ENCODE peak calls at places on chromosomes 3 and 15, in seven cellular contexts. H, A, K, U, W, F and M are unnamed samples.

GRCh38 chr3:63354160-63354559 is 76.1 kb downstream of the SYNPR start:
- DNase-seq in W (no peak), H (no peak), K (no peak), A (no peak), U (peak), F (no peak), M (no peak)

GRCh38 chr3:123511084-123511483 is 62.2 kb upstream of the ADCY5 start:
- DNase-seq in F (no peak), A (no peak), K (no peak), W (no peak), H (no peak), U (no peak), M (no peak)

GRCh38 chr3:52277071-52277964 is 1.1 kb downstream of the WDR82 start:
- DNase-seq in W (peak), A (peak), H (peak), F (peak), U (peak), K (peak), M (peak)

GRCh38 chr3:24680214-24680967 is 185.7 kb upstream of the THRB start:
- DNase-seq in H (no peak), K (no peak), A (peak), U (peak), F (peak), W (no peak), M (peak)

GRCh38 chr15:48861813-48862431 is 16.0 kb upstream of the EID1 start:
- DNase-seq in K (no peak), W (peak), H (peak), U (peak), A (peak), F (peak), M (peak)

GRCh38 chr3:147572970-147573340 is 163.8 kb downstream of the ZIC1 start:
- DNase-seq in A (no peak), U (peak), K (no peak), H (no peak), F (no peak), W (no peak), M (no peak)

GRCh38 chr3:28575100-28575747 is 226.6 kb upstream of the AZI2 start:
- DNase-seq in W (no peak), U (no peak), K (no peak), H (no peak), A (no peak), F (no peak), M (peak)

GRCh38 chr3:72449551-72449950 is 398.7 kb downstream of the SHQ1 start:
- DNase-seq in U (no peak), F (no peak), H (peak), K (no peak), A (no peak), W (no peak), M (no peak)

GRCh38 chr3:59001675-59002074 is 48.1 kb downstream of the CFAP20DC start:
- DNase-seq in F (no peak), H (no peak), W (no peak), U (no peak), A (no peak), K (no peak), M (peak)

GRCh38 chr3:52221563-52222318 is 3.7 kb downstream of the TLR9 start:
- DNase-seq in W (no peak), U (no peak), A (peak), F (peak), H (no peak), K (no peak), M (no peak)

GRCh38 chr3:60101628-60102027 is 1051.8 kb upstream of the CFAP20DC start:
- DNase-seq in F (no peak), A (no peak), U (no peak), K (no peak), H (no peak), W (no peak), M (no peak)

GRCh38 chr3:28077566-28077965 is 163.9 kb upstream of the CMC1 start:
- DNase-seq in A (no peak), H (no peak), U (peak), K (no peak), F (no peak), W (no peak), M (peak)

GRCh38 chr15:40090774-40091455 is 17.8 kb downstream of the BMF start:
- DNase-seq in K (no peak), H (no peak), A (no peak), W (no peak), F (no peak), U (no peak), M (no peak)

GRCh38 chr3:35965908-35966307 is 326.6 kb downstream of the ARPP21 start:
- DNase-seq in H (peak), W (no peak), F (no peak), A (no peak), K (no peak), U (peak), M (peak)

GRCh38 chr3:66495633-66496032 is 5.2 kb downstream of the LRIG1 start:
- DNase-seq in U (no peak), F (no peak), A (no peak), W (no peak), H (no peak), K (no peak), M (no peak)

GRCh38 chr15:94232107-94232506 is 746 bp downstream of the MCTP2 start:
- DNase-seq in U (peak), H (no peak), F (no peak), W (no peak), K (no peak), A (no peak), M (no peak)

GRCh38 chr3:144687862-144688261 is 716.2 kb downstream of the DIPK2A start:
- DNase-seq in K (no peak), F (no peak), W (no peak), A (no peak), H (no peak), U (no peak), M (peak)

GRCh38 chr15:81030368-81030739 is 29.6 kb downstream of the TLNRD1 start:
- DNase-seq in A (no peak), F (no peak), H (no peak), K (no peak), W (no peak), U (no peak), M (no peak)

GRCh38 chr3:58292866-58293265 is 13.2 kb upstream of the RPP14 start:
- DNase-seq in A (no peak), H (no peak), F (no peak), U (no peak), K (no peak), W (no peak), M (no peak)

GRCh38 chr3:50406487-50406886 is 47.2 kb upstream of the TMEM115 start:
- DNase-seq in K (no peak), H (no peak), F (no peak), W (no peak), A (no peak), U (no peak), M (no peak)

GRCh38 chr3:78901544-78901943 is 866.3 kb downstream of the ROBO1 start:
- DNase-seq in K (no peak), A (no peak), W (no peak), U (no peak), F (no peak), H (no peak), M (no peak)

GRCh38 chr3:141240290-141241247 is 8.9 kb downstream of the PXYLP1 start:
- DNase-seq in H (peak), U (peak), F (no peak), A (no peak), K (no peak), W (no peak), M (no peak)

GRCh38 chr3:160893207-160893606 is 137.2 kb downstream of the PPM1L start:
- DNase-seq in K (no peak), A (no peak), U (no peak), F (no peak), H (no peak), W (no peak), M (no peak)

GRCh38 chr3:186790261-186790981 is 7.0 kb downstream of the EIF4A2 start:
- DNase-seq in U (peak), K (no peak), A (no peak), W (no peak), F (no peak), H (peak), M (peak)

GRCh38 chr3:52082951-52083350 is 26.6 kb upstream of the DUSP7 start:
- DNase-seq in U (no peak), K (no peak), W (no peak), H (no peak), A (no peak), F (no peak), M (no peak)

GRCh38 chr3:24100694-24101402 is 155.8 kb downstream of the NR1D2 start:
- DNase-seq in H (no peak), F (no peak), K (no peak), U (no peak), A (no peak), W (no peak), M (no peak)

GRCh38 chr3:164451083-164451910 is 627.0 kb downstream of the SI start:
- DNase-seq in K (no peak), A (no peak), W (no peak), U (no peak), F (no peak), H (no peak), M (no peak)

GRCh38 chr15:35624881-35625280 is 78.9 kb upstream of the DPH6 start:
- DNase-seq in F (no peak), U (peak), H (peak), W (no peak), A (no peak), K (no peak), M (no peak)

GRCh38 chr3:197504239-197505191 is 51.3 kb downstream of the BDH1 start:
- DNase-seq in H (no peak), W (no peak), U (no peak), F (no peak), A (no peak), K (no peak), M (peak)

GRCh38 chr3:122646146-122646988 is 34.3 kb upstream of the PARP14 start:
- DNase-seq in F (no peak), U (no peak), K (no peak), H (no peak), W (no peak), A (no peak), M (no peak)

GRCh38 chr3:28247286-28247685 is 5.9 kb downstream of the CMC1 start:
- DNase-seq in K (no peak), F (no peak), H (no peak), A (no peak), U (no peak), W (no peak), M (no peak)

GRCh38 chr3:71069797-71070196 is 513.7 kb downstream of the FOXP1 start:
- DNase-seq in W (peak), K (peak), A (peak), F (peak), H (no peak), U (peak), M (peak)

GRCh38 chr3:136353461-136353860 is 103.3 kb downstream of the PCCB start:
- DNase-seq in W (no peak), F (peak), H (no peak), U (no peak), K (no peak), A (no peak), M (no peak)

GRCh38 chr3:127422663-127423375 is 135.0 kb upstream of the PRR20G start:
- DNase-seq in K (no peak), H (no peak), U (no peak), W (no peak), F (no peak), A (no peak), M (no peak)

GRCh38 chr3:72086051-72086711 is 301.2 kb upstream of the PROK2 start:
- DNase-seq in H (no peak), U (no peak), F (no peak), A (no peak), K (no peak), W (no peak), M (no peak)

GRCh38 chr15:67850995-67851535 is 11.2 kb upstream of the RNU6-1 start:
- DNase-seq in K (no peak), A (no peak), H (no peak), F (no peak), W (no peak), U (peak), M (peak)

GRCh38 chr3:157127831-157128767 is 31.8 kb downstream of the CCNL1 start:
- DNase-seq in W (peak), F (peak), K (no peak), U (peak), H (peak), A (peak), M (peak)

GRCh38 chr3:156837130-156837529 is 11.0 kb downstream of the LEKR1 start:
- DNase-seq in A (no peak), H (peak), F (no peak), K (no peak), U (peak), W (no peak), M (no peak)

GRCh38 chr3:50156991-50157493 is 1.9 kb downstream of the SEMA3F start:
- DNase-seq in A (no peak), U (no peak), W (no peak), F (no peak), H (no peak), K (no peak), M (peak)